ENCODE peak calls at places on chromosomes 4 and X, in five cellular contexts. C, P, X, J and A are unnamed samples. For H3K27me3, the result is how much of the 10 kb centered on the place peaks cover.

GRCh38 chrX:100424012-100424411 is 13.9 kb upstream of the PCDH19 start:
- DNase-seq in C (no peak), X (peak), J (no peak), P (no peak), A (no peak)

GRCh38 chrX:100817340-100817739 is 2.9 kb upstream of the CSTF2 start:
- DNase-seq in C (no peak), X (no peak), P (no peak), J (no peak), A (no peak)

GRCh38 chrX:43633757-43634156 is 22.3 kb upstream of the MAOA start:
- DNase-seq in P (no peak), J (no peak), C (no peak), X (no peak), A (no peak)

GRCh38 chrX:140391313-140391712 is 113.6 kb downstream of the SOX3 start:
- DNase-seq in J (no peak), X (no peak), C (no peak), P (no peak), A (no peak)

GRCh38 chrX:71432733-71433132 is 66.6 kb downstream of the TAF1 start:
- DNase-seq in X (no peak), P (no peak), J (no peak), C (no peak), A (no peak)

GRCh38 chrX:150157291-150157690 is 205.8 kb upstream of the MAMLD1 start:
- DNase-seq in C (no peak), P (no peak), J (no peak), X (no peak), A (no peak)

GRCh38 chrX:21715825-21716224 is 42.1 kb downstream of the SMPX start:
- DNase-seq in J (no peak), X (no peak), C (no peak), P (no peak), A (no peak)

GRCh38 chr4:163681208-163681821 is 186.8 kb downstream of the TMA16 start:
- DNase-seq in J (no peak), P (no peak), X (peak), C (peak), A (no peak)

GRCh38 chrX:31280580-31280979 is 208.7 kb upstream of the FTHL17 start:
- DNase-seq in P (no peak), J (no peak), X (no peak), C (no peak), A (no peak)

GRCh38 chr4:23373269-23373668 is 516.6 kb downstream of the PPARGC1A start:
- DNase-seq in X (no peak), J (no peak), P (peak), C (peak), A (no peak)

GRCh38 chr4:169253087-169253675 is 17.6 kb downstream of the SH3RF1 start:
- DNase-seq in C (no peak), X (no peak), P (no peak), J (no peak), A (no peak)

DNA sequence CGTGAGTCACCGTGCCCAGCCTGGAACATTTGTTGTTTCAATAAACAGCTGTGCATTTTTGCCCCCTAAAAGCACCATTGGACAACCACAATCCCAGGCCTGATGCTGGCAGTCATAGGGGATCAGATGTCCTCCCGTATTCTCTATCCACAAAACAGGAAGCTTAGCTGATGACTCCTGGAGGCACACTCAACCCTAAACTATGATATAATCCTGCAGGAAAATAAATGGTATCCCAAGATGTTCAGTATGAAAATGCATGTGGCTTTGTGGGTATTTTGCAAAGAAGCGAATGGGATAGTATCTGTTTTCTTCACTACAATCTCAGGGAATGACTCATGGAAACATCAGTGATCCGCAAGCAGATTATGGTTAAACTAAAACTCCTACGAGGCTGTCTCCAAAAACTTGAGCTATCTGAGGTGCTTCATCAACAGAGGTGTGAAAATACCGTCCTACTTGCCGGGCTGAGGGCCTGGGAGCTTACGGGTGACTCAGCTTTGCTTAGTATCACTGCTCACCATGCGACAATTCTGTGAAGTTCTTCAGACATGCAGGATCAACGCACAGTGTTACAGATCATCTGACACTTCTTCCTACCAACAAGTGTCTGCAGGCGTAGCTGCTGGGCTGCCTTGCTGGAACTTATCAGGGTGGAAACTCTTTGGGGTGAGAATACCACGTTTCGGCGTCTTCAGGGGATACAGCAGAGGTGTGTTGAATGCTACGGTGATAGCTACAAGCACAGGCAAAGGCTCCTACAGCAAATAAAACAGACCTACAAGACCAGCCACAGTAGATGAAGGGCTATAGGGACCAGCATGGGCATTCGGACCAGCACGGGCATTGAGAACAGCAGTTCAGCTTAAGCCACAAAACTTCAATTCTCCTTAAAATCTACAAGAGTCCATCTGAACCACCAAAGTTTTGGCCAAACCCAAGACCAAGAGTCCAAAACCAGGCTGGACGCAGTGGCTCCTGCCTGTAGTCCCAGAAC is 148.5 kb downstream of the DHRSX start:
- DNase-seq in X (no peak), P (no peak), C (peak), J (no peak), A (no peak)
- TF ChIP-seq CTCF in X (no peak), P (no peak), C (peak), J (no peak), A (no peak)

GRCh38 chrX:137052641-137053235 is 18.9 kb upstream of the GPR101 start:
- DNase-seq in X (peak), P (no peak), J (no peak), C (no peak), A (no peak)
- H3K27me3 ChIP-seq in X (half or more), P (under half), J (under half), C (under half), A (under half)

GRCh38 chrX:155778844-155779553 is 102.1 kb upstream of the VAMP7 start:
- DNase-seq in P (no peak), X (no peak), C (no peak), J (no peak), A (no peak)
- H3K4me3 ChIP-seq in P (no peak), X (no peak), C (no peak), J (no peak), A (no peak)

DNA sequence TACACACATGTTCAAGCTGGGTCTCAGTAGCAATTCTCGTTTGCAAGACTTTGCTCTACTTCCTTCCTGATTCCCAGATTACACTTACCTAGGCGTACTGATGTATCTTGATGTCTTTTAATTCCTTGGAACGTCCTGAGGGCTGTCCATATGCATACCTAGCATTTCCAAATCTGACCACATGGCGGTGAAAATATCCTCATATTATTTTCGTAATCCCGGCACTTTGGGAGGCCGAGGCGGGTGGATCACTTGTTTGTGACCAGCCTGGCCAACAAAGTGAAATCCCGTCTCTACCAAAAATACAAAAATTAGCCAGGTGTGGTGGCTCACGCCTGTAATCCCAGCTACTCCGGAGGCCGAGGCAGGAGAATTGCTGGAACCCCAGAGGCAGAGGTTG is 1786.3 kb upstream of the TENM3 start:
- DNase-seq in J (no peak), C (no peak), P (no peak), X (no peak), A (no peak)
- TF ChIP-seq CTCF in J (no peak), C (no peak), P (no peak), X (peak), A (no peak)